ENCODE peak calls at places on chromosomes 7 and 10, in four cellular contexts. H is HCT116, N is K562, K is GM12878. I is an unnamed sample.

GRCh38 chr10:60962946-60963345 is 19.0 kb upstream of the RHOBTB1 start:
- DNase-seq in H (no peak), N (no peak), K (no peak), I (no peak)

GRCh38 chr10:71601273-71601672 is 118.3 kb downstream of the C10orf105 start:
- DNase-seq in H (no peak), N (no peak), K (no peak), I (no peak)

GRCh38 chr10:84845628-84846261 is 517.4 kb downstream of the CCSER2 start:
- DNase-seq in H (peak; percentile 23), N (no peak), K (no peak), I (peak; percentile 39)

GRCh38 chr10:24929056-24929544 is 23.3 kb downstream of the PRTFDC1 start:
- DNase-seq in H (no peak), N (no peak), K (peak; percentile 79), I (no peak)

GRCh38 chr10:112565434-112566053 is 118.5 kb downstream of the VTI1A start:
- DNase-seq in H (peak; percentile 67), N (peak; percentile 20), K (no peak), I (peak; percentile 87)

GRCh38 chr7:130367088-130367755 is 13.1 kb upstream of the CPA1 start:
- DNase-seq in H (no peak), N (peak; percentile 67), K (no peak), I (no peak)

GRCh38 chr7:101812595-101812994 is 4.8 kb upstream of the CUX1 start:
- DNase-seq in H (no peak), N (no peak), K (no peak), I (no peak)

GRCh38 chr10:93762979-93763391 is 5.2 kb downstream of the LGI1 start:
- DNase-seq in H (no peak), N (no peak), K (peak; percentile 25), I (no peak)

GRCh38 chr10:132297521-132297920 is 10.2 kb downstream of the STK32C start:
- DNase-seq in H (no peak), N (no peak), K (no peak), I (peak; percentile 69)

GRCh38 chr7:95558866-95559265 is 37.5 kb downstream of the PDK4 start:
- DNase-seq in H (no peak), N (no peak), K (no peak), I (peak; percentile 15)

GRCh38 chr10:24894309-24894708 is 58.1 kb downstream of the PRTFDC1 start:
- DNase-seq in H (no peak), N (no peak), K (no peak), I (no peak)

GRCh38 chr7:47653550-47654351 is 71.8 kb upstream of the TNS3 start:
- DNase-seq in H (no peak), N (no peak), K (no peak), I (peak; percentile 15)

GRCh38 chr10:63801139-63801538 is 279.9 kb downstream of the REEP3 start:
- DNase-seq in H (no peak), N (no peak), K (no peak), I (no peak)

GRCh38 chr7:43649755-43650274 is 66.9 kb downstream of the STK17A start:
- DNase-seq in H (no peak), N (no peak), K (peak; percentile 97), I (no peak)

GRCh38 chr10:92575961-92576360 is 2.1 kb upstream of the IDE start:
- DNase-seq in H (no peak), N (no peak), K (no peak), I (no peak)

GRCh38 chr10:104254493-104255243 is at the start of gene GSTO1:
- DNase-seq in H (peak; percentile 51), N (peak; percentile 65), K (peak; percentile 30), I (peak; percentile 74)

GRCh38 chr10:102633282-102633681 is 11.0 kb upstream of the TRIM8 start:
- DNase-seq in H (no peak), N (no peak), K (no peak), I (no peak)

GRCh38 chr10:58715056-58715455 is 202.4 kb downstream of the BICC1 start:
- DNase-seq in H (no peak), N (no peak), K (no peak), I (no peak)

GRCh38 chr10:27500886-27501285 is 3.2 kb upstream of the RAB18 start:
- DNase-seq in H (no peak), N (no peak), K (no peak), I (no peak)

GRCh38 chr10:27504897-27505457 is 873 bp downstream of the RAB18 start:
- DNase-seq in H (no peak), N (peak; percentile 14), K (no peak), I (no peak)

GRCh38 chr10:27503498-27504006 is 552 bp upstream of the RAB18 start:
- DNase-seq in H (no peak), N (no peak), K (no peak), I (no peak)

GRCh38 chr10:27506280-27506679 is 2.2 kb downstream of the RAB18 start:
- DNase-seq in H (no peak), N (no peak), K (no peak), I (no peak)

GRCh38 chr10:27504007-27504890 is at the start of gene RAB18:
- DNase-seq in H (peak; percentile 96), N (peak; percentile 94), K (peak; percentile 96), I (peak; percentile 95)
- TF ChIP-seq REST in H (no peak), N (no peak), K (peak; percentile 5), I (peak; percentile 30)

DNA sequence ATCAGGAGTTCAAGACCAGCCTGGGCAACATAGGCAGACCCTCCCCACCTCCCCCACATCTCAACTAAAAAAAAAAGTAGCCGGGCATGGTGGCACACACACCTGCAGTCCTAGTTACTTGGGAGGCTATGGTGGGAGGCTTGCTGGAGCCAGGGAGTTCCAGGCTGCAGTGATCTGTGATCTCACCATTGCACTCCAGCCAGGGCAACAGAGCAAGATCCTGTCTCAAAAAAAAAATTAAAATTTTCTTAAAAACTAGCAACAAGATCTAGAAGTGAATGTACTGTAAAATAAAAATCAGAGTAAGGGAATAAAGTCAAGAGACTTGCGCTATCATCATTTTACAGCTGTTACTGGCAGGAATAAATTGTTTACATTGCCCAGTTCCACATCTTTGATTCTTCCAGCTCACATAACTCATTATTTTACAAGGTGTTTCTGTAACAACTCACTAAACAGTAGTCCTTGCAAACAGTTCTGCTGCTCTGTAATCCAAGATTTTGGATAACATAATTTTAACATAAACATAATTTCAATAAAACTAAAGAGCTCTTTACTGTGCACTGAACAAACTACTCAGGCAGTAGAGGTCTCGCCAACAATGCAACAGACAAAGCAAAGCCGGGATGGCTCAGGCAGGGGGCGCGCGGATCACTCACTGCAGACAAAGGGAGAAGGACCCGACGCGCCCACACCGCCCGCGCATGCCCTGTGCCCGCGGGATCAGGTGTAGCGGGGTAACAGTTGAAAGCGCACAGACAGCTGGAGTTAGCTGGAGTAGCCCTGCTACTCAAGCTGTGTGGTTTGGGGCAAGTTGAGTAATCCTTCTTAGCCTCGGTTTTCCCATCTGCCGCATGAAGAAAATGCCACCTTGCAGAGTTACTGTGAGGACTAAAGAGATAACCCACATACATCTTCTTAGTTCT is 73.3 kb upstream of the NFE2L3 start:
- DNase-seq in H (peak; percentile 41), N (peak; percentile 23), K (peak; percentile 36), I (peak; percentile 90)
- TF ChIP-seq EZH2 in H (no peak), N (no peak), K (no peak), I (no peak)

DNA sequence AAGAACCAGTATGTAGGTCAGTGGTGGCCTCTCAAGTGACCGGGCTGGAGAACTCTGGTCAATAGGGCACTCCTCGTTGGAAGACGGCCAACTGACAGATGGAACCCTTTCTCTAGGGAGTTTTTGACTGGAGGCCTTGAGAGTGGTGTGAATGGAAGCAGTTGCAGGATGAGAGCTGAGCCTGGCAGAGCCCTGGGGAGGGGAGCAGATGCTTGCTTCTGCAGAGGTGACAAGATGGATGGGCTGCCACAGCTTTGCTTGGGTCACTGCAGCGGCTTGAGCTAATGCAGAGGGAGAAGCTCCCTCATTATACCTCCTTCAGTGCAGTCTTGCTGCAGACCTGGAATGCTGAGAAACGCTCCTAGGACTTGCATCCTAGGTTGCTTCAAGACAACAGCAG is 192.9 kb downstream of the SEC23IP start:
- DNase-seq in H (no peak), N (no peak), K (no peak), I (no peak)
- H3K4me3 ChIP-seq in H (no peak overlapping the region), N (no peak overlapping the region), K (no peak overlapping the region), I (no peak overlapping the region)

GRCh38 chr7:30469303-30469702 is 9.3 kb downstream of the NOD1 start:
- DNase-seq in H (peak; percentile 8), N (no peak), K (no peak), I (peak; percentile 96)
- TF ChIP-seq REST in H (no peak), N (no peak), K (no peak), I (no peak)

GRCh38 chr10:75404335-75405200 is 3.0 kb upstream of the ZNF503 start:
- DNase-seq in H (no peak), N (no peak), K (no peak), I (peak; percentile 71)

GRCh38 chr10:75407296-75407715 is 5.7 kb upstream of the ZNF503 start:
- DNase-seq in H (no peak), N (no peak), K (no peak), I (peak; percentile 73)

GRCh38 chr10:75405201-75406143 is 3.9 kb upstream of the ZNF503 start:
- DNase-seq in H (no peak), N (no peak), K (no peak), I (peak; percentile 46)

GRCh38 chr10:75407716-75408511 is 6.3 kb upstream of the ZNF503 start:
- DNase-seq in H (no peak), N (peak; percentile 63), K (no peak), I (peak; percentile 71)

DNA sequence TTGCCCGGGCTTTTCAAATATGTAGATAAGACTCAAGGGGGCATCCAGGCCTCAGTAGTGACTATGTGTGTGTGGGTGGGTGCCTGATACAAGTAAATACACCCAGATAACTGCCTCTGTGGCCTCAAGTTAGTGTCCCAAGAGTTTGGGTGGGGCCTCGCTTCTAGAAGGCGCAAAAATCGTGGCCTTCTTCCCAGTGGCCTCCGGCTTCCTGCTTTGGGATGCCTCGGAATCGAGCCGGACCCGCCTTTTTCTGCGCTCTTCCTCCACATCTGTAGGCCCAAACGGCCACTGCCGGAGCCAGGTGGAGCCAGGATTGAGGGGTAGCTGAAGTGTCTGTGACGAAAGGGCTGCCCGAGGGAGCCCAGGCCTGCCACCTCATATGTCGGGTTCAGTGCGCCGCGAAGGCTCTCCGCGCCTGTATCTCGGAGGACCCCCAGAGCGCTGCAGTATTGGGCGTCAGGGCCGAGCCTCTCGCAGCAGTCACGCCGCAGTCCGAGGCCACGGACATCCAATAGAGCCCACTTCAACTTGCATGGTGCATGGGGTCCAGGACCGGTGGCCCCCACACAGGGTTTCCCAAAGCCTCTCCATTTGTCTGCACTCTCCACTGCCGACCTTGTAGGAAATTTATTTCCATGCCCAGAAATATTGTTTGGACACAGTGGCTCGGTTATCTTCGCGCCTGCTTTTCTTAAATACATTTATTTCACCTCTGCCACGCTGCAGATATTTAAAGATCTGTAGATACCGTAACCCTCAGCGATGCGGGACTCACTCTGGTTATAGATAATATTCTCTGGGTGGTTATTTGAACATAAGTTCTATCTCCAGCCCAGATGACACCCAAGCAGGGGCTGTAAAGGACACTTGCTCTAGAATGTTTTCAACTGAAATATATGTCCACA is 4.8 kb upstream of the ZNF503 start:
- DNase-seq in H (no peak), N (no peak), K (no peak), I (peak; percentile 47)
- TF ChIP-seq EZH2 in H (no peak), N (no peak), K (no peak), I (peak; percentile 85)

DNA sequence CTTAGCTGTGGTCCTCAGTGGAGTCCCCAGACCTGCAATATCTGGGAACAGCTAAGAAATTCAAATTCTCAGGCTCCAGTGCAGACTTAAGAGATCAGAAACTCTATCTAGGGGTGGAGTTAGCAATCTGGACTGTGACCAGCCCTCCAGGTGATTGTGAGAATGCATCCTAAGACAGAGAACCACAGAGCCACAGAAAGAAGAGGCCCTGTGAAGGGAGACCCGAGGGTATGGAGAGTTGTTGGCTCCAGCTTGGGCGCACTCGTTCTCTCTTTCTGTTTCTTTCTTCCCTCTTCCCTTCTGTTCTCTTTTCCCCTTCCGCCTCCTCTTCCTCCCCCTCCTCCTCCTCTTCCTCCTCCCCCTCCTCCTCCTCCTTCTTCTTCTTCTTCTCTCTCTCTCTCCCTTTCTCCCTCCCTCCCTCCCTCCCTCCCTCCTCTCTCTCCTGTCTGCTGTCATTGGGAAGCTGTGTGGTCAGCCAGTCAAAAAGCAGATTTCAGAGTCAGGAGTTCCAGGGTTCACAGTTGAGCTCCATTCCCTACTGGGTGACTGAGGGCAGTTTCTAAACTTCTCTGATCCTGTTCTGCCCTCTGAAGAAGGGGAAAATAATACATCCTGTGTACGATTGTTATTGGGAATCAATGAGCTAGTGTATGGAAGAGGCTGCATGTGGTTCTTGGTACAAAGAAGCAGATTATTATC is 62.1 kb upstream of the STEAP1B start:
- DNase-seq in H (no peak), N (no peak), K (no peak), I (peak; percentile 63)
- H3K4me3 ChIP-seq in H (no peak overlapping the region), N (no peak overlapping the region), K (no peak overlapping the region), I (peak overlapping the region; percentile 2)

I was measured in GM23338.